ENCODE peak calls at places on chromosomes 12 and 14, in four cellular contexts. H, R, U and T are unnamed samples.

GRCh38 chr12:100651108-100651507 is 77.6 kb downstream of the GAS2L3 start:
- DNase-seq in H (no peak), R (no peak), U (no peak), T (no peak)

GRCh38 chr12:132116709-132117557 is 27.2 kb downstream of the DDX51 start:
- DNase-seq in H (no peak), R (no peak), U (no peak), T (no peak)

GRCh38 chr14:22567437-22567836 is 21.6 kb downstream of the DAD1 start:
- DNase-seq in H (no peak), R (no peak), U (no peak), T (no peak)

GRCh38 chr12:24778486-24779304 is 170.2 kb downstream of the BCAT1 start:
- DNase-seq in H (peak), R (no peak), U (no peak), T (no peak)

GRCh38 chr14:62269204-62269603 is 507.0 kb downstream of the SNAPC1 start:
- DNase-seq in H (no peak), R (no peak), U (no peak), T (no peak)

GRCh38 chr14:51253880-51254279 is 13.8 kb downstream of the TMX1 start:
- DNase-seq in H (no peak), R (no peak), U (no peak), T (no peak)

GRCh38 chr12:49540229-49541139 is 1.7 kb downstream of the KCNH3 start:
- DNase-seq in H (no peak), R (no peak), U (no peak), T (no peak)

GRCh38 chr14:73824536-73824935 is 27.1 kb upstream of the PTGR2 start:
- DNase-seq in H (no peak), R (no peak), U (no peak), T (no peak)

GRCh38 chr14:105375635-105376057 is 22.7 kb upstream of the TEX22 start:
- DNase-seq in H (no peak), R (no peak), U (no peak), T (no peak)

GRCh38 chr14:94805726-94806288 is 35.9 kb upstream of the GSC start:
- DNase-seq in H (no peak), R (no peak), U (no peak), T (no peak)

GRCh38 chr12:96225003-96225855 is 31.1 kb downstream of the ELK3 start:
- DNase-seq in H (no peak), R (no peak), U (no peak), T (no peak)

GRCh38 chr14:74360163-74360562 is 11.9 kb downstream of the VRTN start:
- DNase-seq in H (no peak), R (no peak), U (no peak), T (no peak)

GRCh38 chr12:132373967-132374820 is 44.8 kb upstream of the GALNT9 start:
- DNase-seq in H (peak), R (no peak), U (no peak), T (no peak)

GRCh38 chr12:112430929-112431328 is 12.2 kb downstream of the PTPN11 start:
- DNase-seq in H (no peak), R (no peak), U (no peak), T (no peak)

GRCh38 chr12:6960291-6961277 is 9.4 kb downstream of the PTPN6 start:
- DNase-seq in H (no peak), R (no peak), U (peak), T (no peak)

GRCh38 chr12:52949413-52950331 is 754 bp downstream of the KRT18 start:
- DNase-seq in H (peak), R (no peak), U (no peak), T (no peak)

GRCh38 chr12:121837680-121838079 is 21.0 kb downstream of the HPD start:
- DNase-seq in H (no peak), R (no peak), U (no peak), T (no peak)

GRCh38 chr12:99498756-99499155 is 148.8 kb upstream of the GARIN6 start:
- DNase-seq in H (peak), R (no peak), U (no peak), T (no peak)

GRCh38 chr12:48002773-48003218 is 1.5 kb downstream of the COL2A1 start:
- DNase-seq in H (peak), R (no peak), U (no peak), T (no peak)

GRCh38 chr14:37124617-37125016 is 47.8 kb downstream of the SLC25A21 start:
- DNase-seq in H (no peak), R (no peak), U (no peak), T (no peak)